ENCODE peak calls at places on chromosomes 7 and 10, in ten cellular contexts. N is activated CD8-positive, alpha-beta T cell treated with anti-CD3 and anti-CD28 coated beads for 36 hours; C is RCC 7860; F is H54; H is tibial nerve; R is AG04450; E is fibroblast of the conjunctiva; P is NCI-H1930; I is CD4-positive, alpha-beta T cell; O is NCI-H1092. W is an unnamed sample.

GRCh38 chr7:55177589-55178261 is 158.9 kb downstream of the EGFR start:
- DNase-seq in F (no peak), I (no peak), C (no peak), P (no peak), E (peak), R (no peak), N (no peak), O (no peak), H (peak), W (peak)

GRCh38 chr7:137262599-137262998 is 80.9 kb downstream of the PTN start:
- DNase-seq in E (no peak), O (no peak), P (no peak), C (no peak), F (no peak), R (no peak), H (no peak), I (no peak), N (no peak), W (no peak)

GRCh38 chr7:112207106-112207592 is 654 bp downstream of the ZNF277 start:
- DNase-seq in H (no peak), E (no peak), C (peak), F (peak), N (peak), R (no peak), P (no peak), I (no peak), O (no peak), W (no peak)

GRCh38 chr7:133386204-133386603 is 133.3 kb downstream of the EXOC4 start:
- DNase-seq in N (no peak), C (no peak), O (no peak), P (no peak), R (no peak), H (no peak), E (no peak), I (no peak), F (no peak), W (no peak)

GRCh38 chr10:48459270-48460147 is 145.4 kb downstream of the ARHGAP22 start:
- DNase-seq in O (no peak), P (no peak), N (no peak), F (no peak), E (no peak), H (no peak), R (no peak), I (no peak), C (no peak), W (no peak)

GRCh38 chr7:103391976-103392375 is 44.5 kb downstream of the PSMC2 start:
- DNase-seq in R (no peak), E (no peak), P (no peak), F (no peak), C (no peak), O (no peak), I (no peak), H (no peak), N (no peak), W (no peak)

GRCh38 chr10:119701861-119702260 is 24.0 kb upstream of the INPP5F start:
- DNase-seq in R (no peak), N (no peak), P (no peak), C (no peak), F (no peak), H (no peak), O (no peak), I (no peak), E (no peak), W (no peak)

GRCh38 chr10:30000802-30001571 is 58.4 kb downstream of the JCAD start:
- DNase-seq in C (peak), O (no peak), I (no peak), P (no peak), F (no peak), E (peak), H (peak), N (no peak), R (peak), W (peak)

W was measured in stromal cell of bone marrow.